ENCODE peak calls at places on chromosomes 1 and 21, in eight cellular contexts. U, C, W, J, S, K, I and M are unnamed samples.

GRCh38 chr1:156667968-156668709 is 9.1 kb downstream of the NES start:
- DNase-seq in U (no peak), C (no peak), W (no peak), J (peak), S (no peak), K (no peak), I (peak), M (no peak)

GRCh38 chr1:198156745-198157240 is at the start of gene NEK7:
- DNase-seq in U (peak), C (peak), W (peak), J (peak), S (peak), K (peak), I (peak), M (no peak)

GRCh38 chr1:53069663-53070327 is 7.8 kb downstream of the PODN start:
- DNase-seq in U (no peak), C (no peak), W (no peak), J (peak), S (no peak), K (peak), I (peak), M (no peak)

GRCh38 chr1:158998781-158999161 is 10.9 kb upstream of the IFI16 start:
- DNase-seq in U (peak), C (peak), W (peak), J (no peak), S (peak), K (peak), I (peak), M (no peak)

GRCh38 chr1:91166106-91166712 is 144.4 kb upstream of the ZNF644 start:
- DNase-seq in U (peak), C (peak), W (peak), J (no peak), S (peak), K (peak), I (peak), M (no peak)

GRCh38 chr1:23376890-23377811 is 7.5 kb upstream of the ZNF436 start:
- DNase-seq in U (no peak), C (peak), W (no peak), J (no peak), S (no peak), K (no peak), I (peak), M (no peak)

GRCh38 chr1:108531429-108531828 is 28.5 kb upstream of the EEIG2 start:
- DNase-seq in U (no peak), C (no peak), W (no peak), J (no peak), S (no peak), K (no peak), I (no peak), M (no peak)

GRCh38 chr1:152761609-152762213 is 3.9 kb downstream of the KPRP start:
- DNase-seq in U (no peak), C (no peak), W (no peak), J (no peak), S (no peak), K (no peak), I (no peak), M (no peak)

GRCh38 chr1:221439008-221439733 is 302.7 kb downstream of the DUSP10 start:
- DNase-seq in U (no peak), C (peak), W (no peak), J (no peak), S (no peak), K (no peak), I (no peak), M (no peak)

GRCh38 chr1:1088801-1089680 is 14.9 kb upstream of the RNF223 start:
- DNase-seq in U (no peak), C (no peak), W (no peak), J (peak), S (no peak), K (no peak), I (no peak), M (no peak)

GRCh38 chr1:226809785-226810571 is 60.4 kb upstream of the PSEN2 start:
- DNase-seq in U (no peak), C (no peak), W (no peak), J (no peak), S (no peak), K (no peak), I (no peak), M (no peak)

GRCh38 chr21:44548922-44549321 is 2.4 kb downstream of the KRTAP10-2 start:
- DNase-seq in U (no peak), C (no peak), W (no peak), J (no peak), S (peak), K (no peak), I (peak), M (no peak)

GRCh38 chr1:234139966-234140365 is 233.3 kb upstream of the COA6 start:
- DNase-seq in U (no peak), C (no peak), W (no peak), J (no peak), S (no peak), K (no peak), I (no peak), M (no peak)

GRCh38 chr1:199308349-199308846 is 669.6 kb downstream of the PTPRC start:
- DNase-seq in U (no peak), C (no peak), W (no peak), J (no peak), S (no peak), K (no peak), I (no peak), M (no peak)

GRCh38 chr1:168223261-168223660 is 2.5 kb upstream of the SFT2D2 start:
- DNase-seq in U (no peak), C (no peak), W (no peak), J (no peak), S (no peak), K (no peak), I (no peak), M (no peak)

GRCh38 chr1:74689800-74690696 is 16.5 kb upstream of the ERICH3 start:
- DNase-seq in U (peak), C (peak), W (no peak), J (no peak), S (peak), K (no peak), I (peak), M (no peak)

GRCh38 chr1:6041432-6042062 is 4.1 kb upstream of the KCNAB2 start:
- DNase-seq in U (no peak), C (peak), W (no peak), J (peak), S (peak), K (no peak), I (peak), M (no peak)

GRCh38 chr21:22965455-22966125 is 1967.4 kb downstream of the NCAM2 start:
- DNase-seq in U (no peak), C (no peak), W (no peak), J (no peak), S (peak), K (no peak), I (peak), M (no peak)

GRCh38 chr1:167563579-167564246 is 10.2 kb upstream of the CREG1 start:
- DNase-seq in U (no peak), C (peak), W (no peak), J (no peak), S (no peak), K (peak), I (no peak), M (no peak)

GRCh38 chr21:46119565-46120271 is 21.8 kb downstream of the COL6A2 start:
- DNase-seq in U (no peak), C (no peak), W (no peak), J (peak), S (no peak), K (no peak), I (peak), M (no peak)

GRCh38 chr1:81689531-81689941 is 111.2 kb upstream of the ADGRL2 start:
- DNase-seq in U (no peak), C (no peak), W (no peak), J (no peak), S (peak), K (no peak), I (no peak), M (no peak)

GRCh38 chr1:70455291-70455690 is 44.2 kb downstream of the CTH start:
- DNase-seq in U (no peak), C (no peak), W (no peak), J (no peak), S (no peak), K (no peak), I (no peak), M (no peak)

GRCh38 chr21:14072761-14073535 is 137.8 kb downstream of the LIPI start:
- DNase-seq in U (no peak), C (no peak), W (no peak), J (peak), S (peak), K (peak), I (peak), M (no peak)

GRCh38 chr1:1157914-1158710 is 15.6 kb upstream of the TTLL10 start:
- DNase-seq in U (peak), C (peak), W (peak), J (no peak), S (peak), K (peak), I (peak), M (no peak)

DNA sequence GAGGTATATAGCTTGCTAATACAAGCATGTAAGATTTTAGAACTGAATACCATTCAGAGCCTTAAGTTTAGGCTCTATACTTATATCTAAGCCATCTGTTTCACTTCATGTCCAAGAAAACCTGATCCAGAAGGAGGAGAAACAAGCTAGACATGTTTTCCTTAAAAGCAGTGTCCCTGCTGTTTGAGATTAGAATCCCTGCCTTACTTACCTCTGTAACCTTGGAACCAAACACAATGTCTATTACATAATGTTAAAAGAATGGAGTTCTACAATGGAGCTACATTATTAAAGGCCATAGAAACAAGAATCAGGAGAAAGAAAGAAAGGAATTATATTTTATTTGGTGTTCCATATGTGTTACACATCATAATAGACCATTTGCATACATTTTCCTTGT is 379.9 kb upstream of the SPAG17 start:
- DNase-seq in U (no peak), C (no peak), W (no peak), J (no peak), S (no peak), K (no peak), I (no peak), M (no peak)
- TF ChIP-seq CTCF in U (no peak), C (no peak), W (no peak), J (no peak), S (no peak), K (no peak), I (no peak), M (no peak)

GRCh38 chr1:160112370-160112769 is 3.2 kb upstream of the ATP1A2 start:
- DNase-seq in U (no peak), C (no peak), W (no peak), J (no peak), S (no peak), K (no peak), I (no peak), M (no peak)

GRCh38 chr1:160114085-160114484 is 1.5 kb upstream of the ATP1A2 start:
- DNase-seq in U (no peak), C (no peak), W (no peak), J (no peak), S (no peak), K (no peak), I (peak), M (no peak)

GRCh38 chr1:160115545-160116276 is at the start of gene ATP1A2:
- DNase-seq in U (no peak), C (no peak), W (no peak), J (no peak), S (peak), K (no peak), I (peak), M (no peak)

GRCh38 chr1:160116277-160117147 is 953 bp downstream of the ATP1A2 start:
- DNase-seq in U (no peak), C (no peak), W (no peak), J (no peak), S (no peak), K (no peak), I (no peak), M (peak)

DNA sequence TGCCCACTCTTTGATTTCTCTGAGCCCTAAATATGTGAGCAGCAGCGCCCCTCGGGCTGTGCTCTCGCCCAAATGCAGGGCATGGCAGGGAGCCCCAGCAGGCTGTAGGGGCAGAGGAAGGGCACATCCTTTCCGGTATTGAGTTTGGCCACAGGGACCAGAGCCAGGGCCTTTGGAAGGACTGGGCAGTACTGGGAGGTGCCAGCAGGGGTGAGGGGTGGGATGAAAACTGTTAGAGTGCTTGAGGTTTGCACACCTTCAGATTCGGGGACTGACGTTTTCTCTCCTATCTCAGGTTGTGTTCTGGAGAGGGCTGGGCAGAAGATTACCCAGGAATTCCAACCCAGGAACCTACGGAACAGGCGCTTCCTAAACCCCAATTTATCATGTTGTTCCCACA is 2.2 kb upstream of the ATP1A2 start:
- DNase-seq in U (no peak), C (no peak), W (no peak), J (no peak), S (no peak), K (no peak), I (peak), M (no peak)
- H3K27ac ChIP-seq in U (no peak), C (peak), W (no peak), J (no peak), S (no peak), K (peak), I (no peak), M (peak)

GRCh38 chr1:48873944-48874343 is 97.3 kb upstream of the BEND5 start:
- DNase-seq in U (no peak), C (no peak), W (no peak), J (peak), S (peak), K (no peak), I (peak), M (no peak)

GRCh38 chr1:48875736-48876135 is 99.0 kb upstream of the BEND5 start:
- DNase-seq in U (no peak), C (no peak), W (no peak), J (no peak), S (no peak), K (no peak), I (no peak), M (no peak)

GRCh38 chr1:48869116-48869893 is 92.6 kb upstream of the BEND5 start:
- DNase-seq in U (no peak), C (no peak), W (no peak), J (no peak), S (peak), K (no peak), I (peak), M (no peak)

GRCh38 chr1:48864913-48865312 is 88.2 kb upstream of the BEND5 start:
- DNase-seq in U (no peak), C (no peak), W (no peak), J (no peak), S (peak), K (no peak), I (no peak), M (no peak)

GRCh38 chr1:48870596-48870995 is 93.9 kb upstream of the BEND5 start:
- DNase-seq in U (peak), C (peak), W (no peak), J (no peak), S (peak), K (no peak), I (peak), M (no peak)
- TF ChIP-seq CTCF in U (peak), C (peak), W (peak), J (peak), S (peak), K (no peak), I (peak), M (peak)

GRCh38 chr1:228979774-228980173 is 244.5 kb downstream of the RHOU start:
- DNase-seq in U (no peak), C (no peak), W (no peak), J (no peak), S (no peak), K (no peak), I (no peak), M (no peak)
- H3K27ac ChIP-seq in U (no peak), C (no peak), W (no peak), J (no peak), S (no peak), K (no peak), I (no peak), M (no peak)

GRCh38 chr21:41973861-41974751 is 20.3 kb upstream of the C2CD2 start:
- DNase-seq in U (peak), C (no peak), W (no peak), J (peak), S (peak), K (peak), I (peak), M (no peak)

GRCh38 chr21:41972511-41973205 is 18.8 kb upstream of the C2CD2 start:
- DNase-seq in U (no peak), C (no peak), W (no peak), J (peak), S (no peak), K (peak), I (no peak), M (no peak)

GRCh38 chr21:41971891-41972290 is 18.1 kb upstream of the C2CD2 start:
- DNase-seq in U (no peak), C (no peak), W (no peak), J (peak), S (no peak), K (peak), I (no peak), M (no peak)

GRCh38 chr21:41974752-41975053 is 20.9 kb upstream of the C2CD2 start:
- DNase-seq in U (no peak), C (no peak), W (no peak), J (peak), S (no peak), K (peak), I (no peak), M (no peak)

GRCh38 chr21:41973427-41973831 is 19.6 kb upstream of the C2CD2 start:
- DNase-seq in U (no peak), C (no peak), W (no peak), J (peak), S (no peak), K (peak), I (peak), M (no peak)
- TF ChIP-seq CTCF in U (no peak), C (no peak), W (no peak), J (no peak), S (no peak), K (no peak), I (no peak), M (no peak)

GRCh38 chr1:89641781-89642180 is 8.9 kb downstream of the LRRC8C start:
- DNase-seq in U (no peak), C (no peak), W (no peak), J (no peak), S (no peak), K (no peak), I (no peak), M (no peak)

GRCh38 chr1:89643577-89643976 is 10.7 kb downstream of the LRRC8C start:
- DNase-seq in U (no peak), C (no peak), W (no peak), J (no peak), S (no peak), K (no peak), I (no peak), M (no peak)

GRCh38 chr1:89644119-89644814 is 11.3 kb downstream of the LRRC8C start:
- DNase-seq in U (no peak), C (no peak), W (no peak), J (no peak), S (no peak), K (no peak), I (no peak), M (no peak)

GRCh38 chr1:89637496-89637895 is 4.6 kb downstream of the LRRC8C start:
- DNase-seq in U (no peak), C (no peak), W (no peak), J (no peak), S (no peak), K (no peak), I (no peak), M (no peak)

DNA sequence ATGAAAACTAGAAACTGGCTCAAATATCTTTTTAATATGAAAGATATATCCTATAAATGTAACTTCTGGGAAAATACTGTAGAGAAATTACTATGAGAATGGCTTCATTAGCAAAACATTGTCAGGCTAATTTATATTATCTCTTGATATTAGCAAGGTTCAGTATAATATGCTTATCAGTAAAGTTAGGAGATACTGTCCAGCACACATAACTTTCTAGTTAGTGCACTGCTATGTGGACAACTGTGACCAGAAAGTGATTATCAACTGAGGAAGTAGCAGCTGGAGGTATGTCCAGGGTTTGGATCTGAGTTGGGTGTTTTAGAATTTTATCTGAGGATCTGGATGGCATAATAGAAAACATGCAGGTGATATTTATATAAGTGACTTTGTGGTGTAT is 7.5 kb downstream of the LRRC8C start:
- DNase-seq in U (no peak), C (no peak), W (no peak), J (no peak), S (no peak), K (no peak), I (no peak), M (no peak)
- H3K27ac ChIP-seq in U (no peak), C (no peak), W (no peak), J (no peak), S (no peak), K (no peak), I (no peak), M (no peak)

GRCh38 chr1:72182859-72183258 is 99.5 kb downstream of the NEGR1 start:
- DNase-seq in U (no peak), C (no peak), W (no peak), J (no peak), S (no peak), K (no peak), I (no peak), M (no peak)

GRCh38 chr1:72184099-72184695 is 98.1 kb downstream of the NEGR1 start:
- DNase-seq in U (no peak), C (no peak), W (no peak), J (no peak), S (no peak), K (no peak), I (no peak), M (no peak)

GRCh38 chr1:72186733-72187307 is 95.5 kb downstream of the NEGR1 start:
- DNase-seq in U (no peak), C (peak), W (no peak), J (no peak), S (peak), K (no peak), I (no peak), M (no peak)
- TF ChIP-seq CTCF in U (peak), C (peak), W (peak), J (no peak), S (peak), K (no peak), I (peak), M (peak)